ENCODE peak calls at places on chromosome 17, in four cellular contexts. Q, A, K and Y are unnamed samples.

GRCh38 chr17:41544497-41544896 is 16.4 kb upstream of the KRT19 start:
- DNase-seq in A (peak; percentile 65), Q (no peak), K (no peak), Y (peak; percentile 97)

GRCh38 chr17:67718325-67718941 is 697 bp downstream of the NOL11 start:
- DNase-seq in Q (peak; percentile 20), K (peak; percentile 21), A (no peak), Y (peak; percentile 10)

GRCh38 chr17:3602499-3602898 is 6.7 kb downstream of the TRPV1 start:
- DNase-seq in Q (no peak), K (peak; percentile 38), A (no peak), Y (no peak)

GRCh38 chr17:57766307-57766943 is 21.3 kb upstream of the CCDC182 start:
- DNase-seq in Q (no peak), A (no peak), K (no peak), Y (no peak)

GRCh38 chr17:31144427-31144826 is 49.6 kb downstream of the NF1 start:
- DNase-seq in A (no peak), Q (no peak), K (no peak), Y (no peak)

GRCh38 chr17:73639322-73639721 is 4.9 kb downstream of the SDK2 start:
- DNase-seq in A (no peak), Q (no peak), K (no peak), Y (no peak)

GRCh38 chr17:38868095-38868967 is 1.5 kb upstream of the LASP1 start:
- DNase-seq in A (no peak), K (peak; percentile 71), Q (no peak), Y (peak; percentile 80)

GRCh38 chr17:17886253-17886652 is 49.5 kb upstream of the SREBF1 start:
- DNase-seq in A (peak; percentile 36), K (no peak), Q (no peak), Y (no peak)

GRCh38 chr17:50560185-50560824 is at the start of gene CACNA1G:
- DNase-seq in Q (peak; percentile 80), A (peak; percentile 48), K (peak; percentile 79), Y (peak; percentile 71)

GRCh38 chr17:19537116-19537515 is 3.5 kb downstream of the SLC47A1 start:
- DNase-seq in Q (no peak), A (no peak), K (no peak), Y (no peak)

GRCh38 chr17:67671492-67671891 is 46.2 kb upstream of the NOL11 start:
- DNase-seq in A (peak; percentile 75), K (no peak), Q (no peak), Y (peak; percentile 24)

GRCh38 chr17:39139137-39139516 is 12.3 kb downstream of the PLXDC1 start:
- DNase-seq in K (peak; percentile 51), Q (no peak), A (no peak), Y (no peak)

GRCh38 chr17:69978056-69978646 is 96.9 kb upstream of the KCNJ16 start:
- DNase-seq in A (no peak), Q (no peak), K (no peak), Y (no peak)

GRCh38 chr17:36591434-36592315 is at the start of gene DHRS11:
- DNase-seq in K (peak; percentile 58), Q (peak; percentile 78), A (peak; percentile 23), Y (peak; percentile 53)

GRCh38 chr17:10730956-10731879 is 1.4 kb upstream of the TMEM220 start:
- DNase-seq in A (no peak), K (no peak), Q (no peak), Y (no peak)

GRCh38 chr17:4897198-4897657 is 2.1 kb upstream of the C17orf107 start:
- DNase-seq in Q (no peak), K (no peak), A (no peak), Y (no peak)

GRCh38 chr17:35433075-35433894 is 985 bp upstream of the SLFN12 start:
- DNase-seq in Q (peak; percentile 79), A (no peak), K (peak; percentile 99), Y (no peak)

GRCh38 chr17:75032896-75033294 is 13.9 kb downstream of the ATP5PD start:
- DNase-seq in K (peak; percentile 29), A (no peak), Q (no peak), Y (no peak)

GRCh38 chr17:54860617-54861468 is 39.8 kb upstream of the TOM1L1 start:
- DNase-seq in K (no peak), Q (no peak), A (no peak), Y (no peak)

GRCh38 chr17:30230596-30231125 is 4.8 kb downstream of the SLC6A4 start:
- DNase-seq in Q (no peak), A (no peak), K (no peak), Y (no peak)